ENCODE peak calls at places on chromosomes 12 and 14, in eight cellular contexts. J is esophagus muscularis mucosa; G is EH; N is hippocampal formation; K is astrocyte of the hippocampus; I is SJSA1; S is naive thymus-derived CD8-positive, alpha-beta T cell; P is left colon. H is an unnamed sample.
A peak's percentile ranks its signal among the peaks of the same experiment; 100 is the strongest.

GRCh38 chr14:94021416-94022157 is 4.6 kb upstream of the OTUB2 start:
- DNase-seq in K (no peak), S (no peak), J (no peak), I (no peak), N (no peak), P (no peak), G (no peak), H (no peak)

GRCh38 chr12:2052861-2053674 is at the start of gene CACNA1C:
- DNase-seq in N (peak; percentile 30), G (peak; percentile 78), P (peak; percentile 51), I (peak; percentile 76), J (no peak), K (peak; percentile 81), S (peak; percentile 36), H (peak; percentile 70)

GRCh38 chr14:103317251-103317650 is 16.8 kb upstream of the EIF5 start:
- DNase-seq in N (no peak), I (no peak), G (no peak), P (no peak), S (no peak), K (no peak), J (no peak), H (no peak)

GRCh38 chr14:36580141-36580855 is 2.1 kb downstream of the NKX2-8 start:
- DNase-seq in P (no peak), S (no peak), N (no peak), K (no peak), J (no peak), G (no peak), I (no peak), H (no peak)

GRCh38 chr14:94115631-94116030 is 5.1 kb downstream of the IFI27 start:
- DNase-seq in G (no peak), N (no peak), P (no peak), I (no peak), J (no peak), K (no peak), S (no peak), H (no peak)

GRCh38 chr14:106665814-106666213 is 1139.4 kb downstream of the TMEM121 start:
- DNase-seq in S (no peak), J (peak; percentile 29), K (no peak), I (no peak), N (no peak), P (no peak), G (no peak), H (no peak)

GRCh38 chr12:67747869-67748760 is 99.6 kb downstream of the DYRK2 start:
- DNase-seq in K (peak; percentile 51), J (peak; percentile 72), G (peak; percentile 73), N (no peak), P (peak; percentile 44), I (peak; percentile 38), S (no peak), H (peak; percentile 40)

GRCh38 chr12:4134434-4134762 is 139.2 kb upstream of the CCND2 start:
- DNase-seq in P (no peak), J (no peak), G (no peak), I (no peak), K (no peak), S (no peak), N (no peak), H (no peak)

GRCh38 chr12:113766880-113767878 is 198.9 kb downstream of the RBM19 start:
- DNase-seq in S (no peak), K (peak; percentile 96), P (no peak), N (no peak), J (no peak), G (peak; percentile 92), I (peak; percentile 85), H (peak; percentile 49)

GRCh38 chr14:70663707-70664179 is 22.0 kb downstream of the TTC9 start:
- DNase-seq in P (no peak), N (no peak), I (no peak), G (peak; percentile 84), S (no peak), K (no peak), J (no peak), H (no peak)

GRCh38 chr12:99948380-99948779 is 36.4 kb downstream of the ANKS1B start:
- DNase-seq in I (no peak), S (no peak), N (no peak), J (no peak), K (no peak), G (no peak), P (no peak), H (no peak)

GRCh38 chr12:127445583-127445982 is 821.4 kb upstream of the TMEM132C start:
- DNase-seq in S (no peak), G (peak; percentile 31), K (no peak), I (no peak), J (no peak), P (no peak), N (no peak), H (no peak)

GRCh38 chr12:104436790-104437189 is 20.0 kb upstream of the CHST11 start:
- DNase-seq in S (no peak), P (no peak), I (no peak), G (no peak), J (no peak), N (no peak), K (no peak), H (no peak)

GRCh38 chr12:981956-982355 is 9.1 kb upstream of the ERC1 start:
- DNase-seq in N (no peak), P (no peak), I (no peak), J (no peak), S (no peak), G (no peak), K (no peak), H (no peak)

GRCh38 chr12:83793616-83794015 is 1106.9 kb downstream of the TMTC2 start:
- DNase-seq in I (no peak), P (no peak), K (no peak), J (no peak), S (no peak), G (no peak), N (no peak), H (no peak)

GRCh38 chr14:63562414-63562813 is 19.2 kb upstream of the PPP2R5E start:
- DNase-seq in P (no peak), S (no peak), K (no peak), I (no peak), G (no peak), J (no peak), N (no peak), H (no peak)

GRCh38 chr12:48084066-48084465 is 21.8 kb downstream of the SENP1 start:
- DNase-seq in G (peak; percentile 44), S (no peak), K (peak; percentile 4), N (peak; percentile 21), I (no peak), P (no peak), J (no peak), H (no peak)

GRCh38 chr12:26629864-26630263 is 203.1 kb downstream of the ITPR2 start:
- DNase-seq in J (no peak), N (peak; percentile 46), S (no peak), K (peak; percentile 64), G (peak; percentile 58), I (peak; percentile 65), P (no peak), H (no peak)

GRCh38 chr14:35687335-35687939 is 121.7 kb downstream of the RALGAPA1 start:
- DNase-seq in S (peak; percentile 14), I (peak; percentile 21), N (peak; percentile 56), G (peak; percentile 61), P (peak; percentile 9), J (no peak), K (peak; percentile 66), H (peak; percentile 6)

GRCh38 chr12:80632835-80633234 is 74.6 kb upstream of the MYF6 start:
- DNase-seq in K (no peak), G (peak; percentile 29), J (no peak), P (peak; percentile 4), N (no peak), S (no peak), I (peak; percentile 12), H (peak; percentile 39)

GRCh38 chr12:102990419-102990818 is 32.9 kb downstream of the ASCL1 start:
- DNase-seq in K (no peak), S (no peak), N (no peak), J (no peak), P (no peak), I (no peak), G (no peak), H (no peak)

GRCh38 chr12:81167694-81168093 is 89.8 kb downstream of the ACSS3 start:
- DNase-seq in I (peak; percentile 47), P (no peak), J (no peak), S (no peak), G (peak; percentile 54), K (peak; percentile 19), N (no peak), H (no peak)

GRCh38 chr12:116135209-116135930 is 142.1 kb downstream of the MED13L start:
- DNase-seq in N (no peak), J (no peak), K (peak; percentile 66), G (peak; percentile 80), I (peak; percentile 72), S (no peak), P (no peak), H (no peak)

H was measured in HuH-7.